ENCODE peak calls at places on chromosome 6, in seven cellular contexts. Z is fibroblast of lung, M is AG04450, B is dorsolateral prefrontal cortex, T is fibroblast of mammary gland, Q is uterus, H is astrocyte of the spinal cord. O is an unnamed sample.

GRCh38 chr6:39791311-39791710 is 865 bp upstream of the DAAM2 start:
- DNase-seq in Z (peak), M (no peak), B (no peak), T (peak), Q (no peak), H (peak), O (no peak)

GRCh38 chr6:29758761-29759160 is 35.5 kb downstream of the HLA-F start:
- DNase-seq in Z (no peak), M (no peak), B (no peak), T (no peak), Q (no peak), H (no peak), O (no peak)

GRCh38 chr6:70164556-70164955 is 138.3 kb downstream of the COL9A1 start:
- DNase-seq in Z (no peak), M (no peak), B (no peak), T (no peak), Q (no peak), H (no peak), O (no peak)

GRCh38 chr6:53718597-53719460 is 53.3 kb upstream of the KLHL31 start:
- DNase-seq in Z (peak), M (peak), B (no peak), T (peak), Q (peak), H (peak), O (peak)

GRCh38 chr6:140178550-140179334 is 804.3 kb upstream of the CITED2 start:
- DNase-seq in Z (peak), M (peak), B (no peak), T (peak), Q (no peak), H (peak), O (no peak)

GRCh38 chr6:104526383-104526782 is 333.3 kb downstream of the HACE1 start:
- DNase-seq in Z (no peak), M (no peak), B (no peak), T (no peak), Q (no peak), H (no peak), O (no peak)

GRCh38 chr6:96015791-96016776 is at the start of gene FUT9:
- DNase-seq in Z (no peak), M (no peak), B (peak), T (no peak), Q (no peak), H (no peak), O (no peak)

GRCh38 chr6:122145741-122146240 is 253.7 kb upstream of the HSF2 start:
- DNase-seq in Z (no peak), M (no peak), B (no peak), T (no peak), Q (no peak), H (no peak), O (no peak)

GRCh38 chr6:128259036-128259734 is 261.2 kb downstream of the PTPRK start:
- DNase-seq in Z (no peak), M (no peak), B (no peak), T (no peak), Q (no peak), H (no peak), O (peak)

GRCh38 chr6:14601490-14601889 is 483.9 kb downstream of the CD83 start:
- DNase-seq in Z (no peak), M (no peak), B (no peak), T (no peak), Q (no peak), H (no peak), O (no peak)

GRCh38 chr6:31792741-31793140 is 2.8 kb downstream of the VARS1 start:
- DNase-seq in Z (no peak), M (no peak), B (no peak), T (peak), Q (no peak), H (peak), O (no peak)

GRCh38 chr6:39280247-39280731 is 33.9 kb downstream of the KCNK17 start:
- DNase-seq in Z (no peak), M (no peak), B (no peak), T (peak), Q (no peak), H (no peak), O (no peak)

GRCh38 chr6:96058094-96058493 is 42.3 kb downstream of the FUT9 start:
- DNase-seq in Z (no peak), M (no peak), B (no peak), T (no peak), Q (no peak), H (no peak), O (no peak)

GRCh38 chr6:149236584-149236983 is 80.9 kb upstream of the TAB2 start:
- DNase-seq in Z (peak), M (no peak), B (no peak), T (peak), Q (no peak), H (peak), O (no peak)

GRCh38 chr6:157650261-157650640 is 172.8 kb upstream of the SNX9 start:
- DNase-seq in Z (no peak), M (no peak), B (no peak), T (no peak), Q (peak), H (no peak), O (no peak)

GRCh38 chr6:98529364-98529763 is 305.0 kb upstream of the POU3F2 start:
- DNase-seq in Z (no peak), M (no peak), B (peak), T (no peak), Q (no peak), H (no peak), O (no peak)

GRCh38 chr6:71419217-71419953 is 130.8 kb downstream of the OGFRL1 start:
- DNase-seq in Z (no peak), M (no peak), B (no peak), T (peak), Q (no peak), H (no peak), O (no peak)

GRCh38 chr6:14068133-14068532 is 49.4 kb upstream of the CD83 start:
- DNase-seq in Z (peak), M (peak), B (no peak), T (peak), Q (no peak), H (peak), O (no peak)

GRCh38 chr6:39344821-39345280 is 22.3 kb upstream of the KCNK16 start:
- DNase-seq in Z (no peak), M (no peak), B (no peak), T (no peak), Q (no peak), H (no peak), O (no peak)

GRCh38 chr6:145315982-145316600 is 419.2 kb downstream of the EPM2A start:
- DNase-seq in Z (no peak), M (no peak), B (no peak), T (no peak), Q (no peak), H (no peak), O (no peak)

GRCh38 chr6:89237158-89237557 is 20.0 kb upstream of the GABRR1 start:
- DNase-seq in Z (no peak), M (no peak), B (no peak), T (no peak), Q (no peak), H (no peak), O (no peak)

GRCh38 chr6:143872211-143872610 is 7.9 kb downstream of the ZC2HC1B start:
- DNase-seq in Z (peak), M (no peak), B (no peak), T (peak), Q (no peak), H (peak), O (peak)

GRCh38 chr6:148743476-148743875 is 3.4 kb upstream of the UST start:
- DNase-seq in Z (no peak), M (no peak), B (no peak), T (no peak), Q (no peak), H (no peak), O (no peak)

GRCh38 chr6:66838764-66839163 is 1131.7 kb upstream of the EYS start:
- DNase-seq in Z (peak), M (no peak), B (no peak), T (no peak), Q (no peak), H (no peak), O (no peak)

GRCh38 chr6:120405947-120406346 is 928.3 kb downstream of the TBC1D32 start:
- DNase-seq in Z (no peak), M (no peak), B (no peak), T (no peak), Q (no peak), H (no peak), O (no peak)

GRCh38 chr6:37143585-37143984 is 26.4 kb upstream of the PIM1 start:
- DNase-seq in Z (no peak), M (no peak), B (no peak), T (no peak), Q (no peak), H (no peak), O (no peak)

GRCh38 chr6:128515550-128516513 is 4.6 kb downstream of the PTPRK start:
- DNase-seq in Z (peak), M (no peak), B (no peak), T (peak), Q (no peak), H (peak), O (no peak)

GRCh38 chr6:154824076-154824475 is 90.9 kb downstream of the SCAF8 start:
- DNase-seq in Z (no peak), M (no peak), B (no peak), T (no peak), Q (no peak), H (peak), O (no peak)

GRCh38 chr6:34157236-34157830 is 11.4 kb upstream of the GRM4 start:
- DNase-seq in Z (no peak), M (no peak), B (peak), T (no peak), Q (no peak), H (no peak), O (no peak)

GRCh38 chr6:104505838-104506237 is 353.9 kb downstream of the HACE1 start:
- DNase-seq in Z (no peak), M (no peak), B (no peak), T (no peak), Q (no peak), H (no peak), O (no peak)

GRCh38 chr6:84522135-84522535 is 242.3 kb downstream of the TBX18 start:
- DNase-seq in Z (peak), M (peak), B (no peak), T (peak), Q (no peak), H (peak), O (no peak)

GRCh38 chr6:107819976-107820551 is 4.0 kb downstream of the SCML4 start:
- DNase-seq in Z (no peak), M (no peak), B (no peak), T (no peak), Q (no peak), H (no peak), O (no peak)

GRCh38 chr6:106085984-106086832 is at the start of gene PRDM1:
- DNase-seq in Z (peak), M (no peak), B (peak), T (peak), Q (peak), H (peak), O (peak)

GRCh38 chr6:106092279-106092678 is 6.1 kb downstream of the PRDM1 start:
- DNase-seq in Z (no peak), M (no peak), B (no peak), T (no peak), Q (no peak), H (no peak), O (no peak)

GRCh38 chr6:106085687-106085983 is 501 bp upstream of the PRDM1 start:
- DNase-seq in Z (peak), M (no peak), B (no peak), T (no peak), Q (no peak), H (peak), O (no peak)

GRCh38 chr6:106087548-106088325 is 1.6 kb downstream of the PRDM1 start:
- DNase-seq in Z (peak), M (no peak), B (no peak), T (peak), Q (peak), H (peak), O (no peak)

GRCh38 chr6:106089981-106090380 is 3.8 kb downstream of the PRDM1 start:
- DNase-seq in Z (peak), M (no peak), B (no peak), T (peak), Q (no peak), H (peak), O (no peak)
- TF ChIP-seq CTCF in Z (peak), M (peak), B (peak), T (peak), Q (peak), H (no peak), O (peak)

GRCh38 chr6:106155219-106155830 is 69.2 kb downstream of the PRDM1 start:
- DNase-seq in Z (no peak), M (no peak), B (no peak), T (no peak), Q (no peak), H (no peak), O (no peak)
- TF ChIP-seq CTCF in Z (no peak), M (no peak), B (no peak), T (no peak), Q (no peak), H (no peak), O (no peak)

DNA sequence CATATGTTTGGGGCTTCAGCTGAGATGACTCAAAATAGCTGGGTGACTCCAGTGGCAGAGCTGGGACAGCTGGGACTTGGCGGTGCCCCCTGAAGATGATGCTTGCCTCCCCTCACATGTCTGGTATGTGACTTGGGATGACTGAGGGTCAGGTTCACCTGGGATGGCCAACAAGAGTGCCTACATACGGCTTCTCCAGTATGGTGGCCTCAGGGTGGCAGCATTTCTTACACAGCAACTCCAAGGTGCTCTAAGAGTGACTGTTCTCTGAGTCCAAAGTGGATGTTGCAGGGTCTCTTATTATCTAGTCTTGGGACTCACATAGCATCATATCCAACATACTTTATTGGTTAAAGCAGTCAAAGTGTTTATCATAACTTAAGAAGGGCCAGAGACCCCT is 87.8 kb upstream of the CENPW start:
- DNase-seq in Z (no peak), M (no peak), B (no peak), T (no peak), Q (no peak), H (no peak), O (no peak)
- TF ChIP-seq CTCF in Z (no peak), M (no peak), B (no peak), T (no peak), Q (no peak), H (no peak), O (peak)

DNA sequence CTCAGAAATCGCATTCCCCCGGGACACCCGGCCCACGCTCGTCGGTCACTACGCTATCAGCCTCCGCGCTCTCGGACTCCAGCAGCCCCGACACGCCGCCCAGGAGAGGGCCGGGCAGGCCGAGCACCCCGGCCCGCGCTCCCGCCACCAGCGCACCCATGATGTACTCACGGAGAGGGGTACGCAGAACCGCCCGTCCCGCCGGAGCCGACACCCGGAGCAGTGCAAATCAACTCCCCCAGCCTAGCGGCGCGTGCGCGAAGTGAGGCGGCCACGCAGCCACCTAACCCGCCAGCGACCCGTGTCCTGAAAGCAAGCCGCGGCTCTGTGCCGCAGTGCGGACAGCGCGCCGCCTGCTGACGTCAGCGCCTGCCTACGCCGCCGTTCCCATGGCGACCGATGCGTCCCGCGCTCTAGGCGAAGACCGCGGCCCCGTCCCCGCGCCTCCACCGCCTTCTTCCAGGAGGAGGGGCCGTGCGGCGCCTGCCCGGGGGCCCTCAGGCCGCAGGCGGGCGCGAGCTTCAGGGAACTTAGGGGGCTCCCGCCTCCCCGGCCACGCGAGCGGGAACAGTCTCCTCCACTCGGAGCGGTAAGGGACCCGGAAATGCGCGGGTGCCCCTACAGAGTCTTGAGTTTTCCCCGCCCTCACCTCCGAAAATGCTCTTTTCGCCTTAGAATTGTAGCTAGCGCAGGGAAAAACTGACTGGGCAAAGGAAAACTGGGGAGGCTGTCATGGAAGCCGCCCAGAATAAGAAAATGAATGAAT is at the start of gene AHI1:
- DNase-seq in Z (peak), M (peak), B (peak), T (peak), Q (peak), H (peak), O (peak)
- TF ChIP-seq CTCF in Z (no peak), M (no peak), B (peak), T (no peak), Q (peak), H (no peak), O (no peak)

DNA sequence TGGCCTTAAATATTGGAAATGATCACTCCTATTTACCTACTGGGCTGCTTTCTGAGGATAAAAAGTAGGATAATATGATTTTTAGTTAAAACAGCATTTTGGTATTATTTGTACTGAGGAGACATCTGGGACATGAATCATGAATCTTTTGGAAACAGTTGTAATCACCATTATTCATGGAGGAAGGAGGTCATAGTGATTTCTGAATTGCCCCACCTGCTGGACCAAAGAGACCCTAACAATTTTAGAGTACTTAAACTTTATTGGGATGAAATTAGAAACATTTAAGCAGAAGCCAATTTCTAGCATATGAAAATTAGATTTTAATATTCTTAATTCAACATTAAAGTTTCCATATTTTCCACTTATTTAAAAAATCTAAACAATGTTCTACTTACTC is 108.4 kb upstream of the SIM1 start:
- DNase-seq in Z (peak), M (no peak), B (no peak), T (peak), Q (no peak), H (peak), O (no peak)
- TF ChIP-seq CTCF in Z (peak), M (peak), B (no peak), T (peak), Q (no peak), H (peak), O (no peak)

GRCh38 chr6:1363729-1364572 is 25.4 kb upstream of the FOXF2 start:
- DNase-seq in Z (peak), M (no peak), B (no peak), T (peak), Q (peak), H (no peak), O (no peak)
- TF ChIP-seq CTCF in Z (no peak), M (peak), B (peak), T (peak), Q (no peak), H (peak), O (peak)

GRCh38 chr6:118319890-118320289 is 228.2 kb upstream of the PLN start:
- DNase-seq in Z (no peak), M (no peak), B (no peak), T (no peak), Q (no peak), H (no peak), O (no peak)
- TF ChIP-seq CTCF in Z (no peak), M (no peak), B (peak), T (no peak), Q (no peak), H (no peak), O (no peak)

O was measured in GM13977.